ENCODE peak calls at places on chromosomes 7 and 10, in eight cellular contexts. V is lower lobe of right lung; B is stimulated activated CD8-positive, alpha-beta memory T cell treated with anti-CD3 and anti-CD28 coated beads, Interleukin-4, amount 100 ng/mL, for 4 hours; M is M059J; U is HT1080; A is LoVo; Y is stimulated activated CD4-positive, alpha-beta T cell treated with anti-CD3 and anti-CD28 coated beads, Interleukin-2, amount 100 ng/mL, for 48 hours; X is C1 segment of cervical spinal cord. F is an unnamed sample.

GRCh38 chr10:17175551-17175950 is 25.9 kb downstream of the TRDMT1 start:
- DNase-seq in V (no peak), B (no peak), M (peak; percentile 57), U (peak; percentile 77), A (no peak), Y (no peak), X (no peak), F (no peak)

GRCh38 chr7:126760914-126761577 is 491.7 kb downstream of the GRM8 start:
- DNase-seq in V (no peak), B (no peak), M (no peak), U (no peak), A (no peak), Y (no peak), X (no peak), F (no peak)

GRCh38 chr7:1378610-1379180 is 80.6 kb downstream of the MICALL2 start:
- DNase-seq in V (no peak), B (no peak), M (no peak), U (no peak), A (no peak), Y (no peak), X (no peak), F (no peak)

GRCh38 chr7:100675581-100676350 is 2.2 kb downstream of the GNB2 start:
- DNase-seq in V (peak; percentile 92), B (peak; percentile 63), M (no peak), U (peak; percentile 64), A (no peak), Y (peak; percentile 65), X (peak; percentile 66), F (peak; percentile 92)

GRCh38 chr7:100563809-100564400 is 9.8 kb downstream of the SAP25 start:
- DNase-seq in V (peak; percentile 87), B (peak; percentile 90), M (peak; percentile 47), U (peak; percentile 61), A (peak; percentile 69), Y (peak; percentile 85), X (peak; percentile 57), F (peak; percentile 71)

GRCh38 chr10:92897916-92898315 is 49.6 kb downstream of the EXOC6 start:
- DNase-seq in V (no peak), B (no peak), M (peak; percentile 22), U (peak; percentile 36), A (no peak), Y (no peak), X (no peak), F (no peak)

GRCh38 chr7:86793129-86793528 is 149.4 kb downstream of the GRM3 start:
- DNase-seq in V (no peak), B (no peak), M (no peak), U (no peak), A (no peak), Y (no peak), X (no peak), F (no peak)

GRCh38 chr7:73858807-73859206 is 2.2 kb upstream of the TMEM270 start:
- DNase-seq in V (no peak), B (no peak), M (peak; percentile 55), U (no peak), A (no peak), Y (no peak), X (no peak), F (no peak)

GRCh38 chr7:151978616-151979015 is 22.4 kb downstream of the GALNTL5 start:
- DNase-seq in V (no peak), B (no peak), M (no peak), U (no peak), A (no peak), Y (no peak), X (no peak), F (no peak)

GRCh38 chr10:75286901-75287300 is 51.1 kb upstream of the COMTD1 start:
- DNase-seq in V (no peak), B (no peak), M (no peak), U (no peak), A (no peak), Y (no peak), X (no peak), F (no peak)

GRCh38 chr7:2383543-2384274 is 19.7 kb upstream of the CHST12 start:
- DNase-seq in V (no peak), B (no peak), M (no peak), U (no peak), A (no peak), Y (no peak), X (no peak), F (no peak)

GRCh38 chr10:45421231-45422097 is 47.4 kb downstream of the ALOX5 start:
- DNase-seq in V (no peak), B (no peak), M (no peak), U (no peak), A (no peak), Y (no peak), X (no peak), F (peak; percentile 42)

GRCh38 chr10:22727663-22728062 is 13.3 kb upstream of the PIP4K2A start:
- DNase-seq in V (no peak), B (no peak), M (no peak), U (no peak), A (no peak), Y (no peak), X (no peak), F (no peak)

GRCh38 chr10:44651395-44651661 is 259.8 kb upstream of the TMEM72 start:
- DNase-seq in V (no peak), B (no peak), M (no peak), U (no peak), A (no peak), Y (no peak), X (no peak), F (no peak)

GRCh38 chr10:43390333-43390732 is 18.7 kb downstream of the HNRNPF start:
- DNase-seq in V (no peak), B (no peak), M (no peak), U (no peak), A (no peak), Y (no peak), X (no peak), F (no peak)